ENCODE peak calls at places on chromosomes 2 and 18, in five cellular contexts. One of them, this sample, is unnamed.

GRCh38 chr18:37421349-37422080 is 144.1 kb downstream of the CELF4 start:
- DNase-seq in RPMI8226: no peak
- DNase-seq in brain microvascular endothelial cell: no peak
- DNase-seq in NCI-H1694 treated with DMSO at 0.1 percent for 48 hours: no peak
- DNase-seq in NCI-H1105 treated with DMSO at 0.1 percent for 48 hours: no peak
- DNase-seq in this sample: peak

GRCh38 chr18:59620381-59620780 is 76.8 kb downstream of the CCBE1 start:
- DNase-seq in RPMI8226: no peak
- DNase-seq in brain microvascular endothelial cell: no peak
- DNase-seq in NCI-H1694 treated with DMSO at 0.1 percent for 48 hours: no peak
- DNase-seq in NCI-H1105 treated with DMSO at 0.1 percent for 48 hours: no peak
- DNase-seq in this sample: no peak

GRCh38 chr18:78092901-78093300 is 843.3 kb downstream of the GALR1 start:
- DNase-seq in RPMI8226: no peak
- DNase-seq in brain microvascular endothelial cell: no peak
- DNase-seq in NCI-H1694 treated with DMSO at 0.1 percent for 48 hours: no peak
- DNase-seq in NCI-H1105 treated with DMSO at 0.1 percent for 48 hours: no peak
- DNase-seq in this sample: peak

GRCh38 chr2:106990307-106990706 is 104.3 kb upstream of the ST6GAL2 start:
- DNase-seq in RPMI8226: no peak
- DNase-seq in brain microvascular endothelial cell: peak
- DNase-seq in NCI-H1694 treated with DMSO at 0.1 percent for 48 hours: peak
- DNase-seq in NCI-H1105 treated with DMSO at 0.1 percent for 48 hours: no peak
- DNase-seq in this sample: peak

GRCh38 chr2:195406886-195407603 is 250.0 kb upstream of the SLC39A10 start:
- DNase-seq in RPMI8226: no peak
- DNase-seq in brain microvascular endothelial cell: peak
- DNase-seq in NCI-H1694 treated with DMSO at 0.1 percent for 48 hours: no peak
- DNase-seq in NCI-H1105 treated with DMSO at 0.1 percent for 48 hours: no peak
- DNase-seq in this sample: peak

GRCh38 chr2:130727286-130727924 is 1.5 kb upstream of the GPR148 start:
- DNase-seq in RPMI8226: peak
- DNase-seq in brain microvascular endothelial cell: peak
- DNase-seq in NCI-H1694 treated with DMSO at 0.1 percent for 48 hours: peak
- DNase-seq in NCI-H1105 treated with DMSO at 0.1 percent for 48 hours: peak
- DNase-seq in this sample: peak

GRCh38 chr2:85737481-85737880 is 16.3 kb upstream of the ATOH8 start:
- DNase-seq in RPMI8226: no peak
- DNase-seq in brain microvascular endothelial cell: peak
- DNase-seq in NCI-H1694 treated with DMSO at 0.1 percent for 48 hours: no peak
- DNase-seq in NCI-H1105 treated with DMSO at 0.1 percent for 48 hours: no peak
- DNase-seq in this sample: peak

GRCh38 chr2:234446404-234447076 is 50.3 kb downstream of the ARL4C start:
- DNase-seq in RPMI8226: peak
- DNase-seq in brain microvascular endothelial cell: no peak
- DNase-seq in NCI-H1694 treated with DMSO at 0.1 percent for 48 hours: no peak
- DNase-seq in NCI-H1105 treated with DMSO at 0.1 percent for 48 hours: no peak
- DNase-seq in this sample: no peak

GRCh38 chr2:10221976-10222870 is 80.5 kb upstream of the HPCAL1 start:
- DNase-seq in RPMI8226: no peak
- DNase-seq in brain microvascular endothelial cell: no peak
- DNase-seq in NCI-H1694 treated with DMSO at 0.1 percent for 48 hours: no peak
- DNase-seq in NCI-H1105 treated with DMSO at 0.1 percent for 48 hours: no peak
- DNase-seq in this sample: no peak

GRCh38 chr2:155930312-155930711 is 402.2 kb downstream of the NR4A2 start:
- DNase-seq in RPMI8226: no peak
- DNase-seq in brain microvascular endothelial cell: no peak
- DNase-seq in NCI-H1694 treated with DMSO at 0.1 percent for 48 hours: no peak
- DNase-seq in NCI-H1105 treated with DMSO at 0.1 percent for 48 hours: no peak
- DNase-seq in this sample: no peak

GRCh38 chr18:8469793-8470192 is 139.4 kb upstream of the RAB12 start:
- DNase-seq in RPMI8226: no peak
- DNase-seq in brain microvascular endothelial cell: peak
- DNase-seq in NCI-H1694 treated with DMSO at 0.1 percent for 48 hours: no peak
- DNase-seq in NCI-H1105 treated with DMSO at 0.1 percent for 48 hours: no peak
- DNase-seq in this sample: no peak

GRCh38 chr2:43201497-43201896 is 24.9 kb downstream of the ZFP36L2 start:
- DNase-seq in RPMI8226: no peak
- DNase-seq in brain microvascular endothelial cell: no peak
- DNase-seq in NCI-H1694 treated with DMSO at 0.1 percent for 48 hours: no peak
- DNase-seq in NCI-H1105 treated with DMSO at 0.1 percent for 48 hours: no peak
- DNase-seq in this sample: no peak

GRCh38 chr2:105575626-105576025 is 169.1 kb upstream of the NCK2 start:
- DNase-seq in RPMI8226: no peak
- DNase-seq in brain microvascular endothelial cell: no peak
- DNase-seq in NCI-H1694 treated with DMSO at 0.1 percent for 48 hours: peak
- DNase-seq in NCI-H1105 treated with DMSO at 0.1 percent for 48 hours: no peak
- DNase-seq in this sample: no peak